ENCODE peak calls at places on chromosome 2, in six cellular contexts. One of them, this sample, is unnamed.

GRCh38 chr2:201668402-201668801 is 25.1 kb upstream of the TMEM237 start:
- DNase-seq in activated naive CD4-positive, alpha-beta T cell treated with anti-CD3 and anti-CD28 coated beads, Interleukin-2, amount 10 ng/mL, durations not matched to agents 7 days and 5 days: no peak
- DNase-seq in GM18507: no peak
- DNase-seq in NCI-H1105: no peak
- DNase-seq in iris pigment epithelial cell: no peak
- DNase-seq in retinal pigment epithelial cell: no peak
- DNase-seq in this sample: no peak

GRCh38 chr2:24307961-24308360 is 52.4 kb downstream of the ITSN2 start:
- DNase-seq in activated naive CD4-positive, alpha-beta T cell treated with anti-CD3 and anti-CD28 coated beads, Interleukin-2, amount 10 ng/mL, durations not matched to agents 7 days and 5 days: no peak
- DNase-seq in GM18507: no peak
- DNase-seq in NCI-H1105: no peak
- DNase-seq in iris pigment epithelial cell: peak; percentile 16
- DNase-seq in retinal pigment epithelial cell: no peak
- DNase-seq in this sample: no peak

GRCh38 chr2:109526442-109526970 is 87.3 kb downstream of the SEPTIN10 start:
- DNase-seq in activated naive CD4-positive, alpha-beta T cell treated with anti-CD3 and anti-CD28 coated beads, Interleukin-2, amount 10 ng/mL, durations not matched to agents 7 days and 5 days: no peak
- DNase-seq in GM18507: no peak
- DNase-seq in NCI-H1105: no peak
- DNase-seq in iris pigment epithelial cell: no peak
- DNase-seq in retinal pigment epithelial cell: no peak
- DNase-seq in this sample: no peak

GRCh38 chr2:137991078-137991477 is 26.8 kb downstream of the HNMT start:
- DNase-seq in activated naive CD4-positive, alpha-beta T cell treated with anti-CD3 and anti-CD28 coated beads, Interleukin-2, amount 10 ng/mL, durations not matched to agents 7 days and 5 days: no peak
- DNase-seq in GM18507: no peak
- DNase-seq in NCI-H1105: no peak
- DNase-seq in iris pigment epithelial cell: no peak
- DNase-seq in retinal pigment epithelial cell: no peak
- DNase-seq in this sample: no peak

GRCh38 chr2:174666312-174666711 is 68.7 kb upstream of the WIPF1 start:
- DNase-seq in activated naive CD4-positive, alpha-beta T cell treated with anti-CD3 and anti-CD28 coated beads, Interleukin-2, amount 10 ng/mL, durations not matched to agents 7 days and 5 days: no peak
- DNase-seq in GM18507: no peak
- DNase-seq in NCI-H1105: no peak
- DNase-seq in iris pigment epithelial cell: no peak
- DNase-seq in retinal pigment epithelial cell: no peak
- DNase-seq in this sample: no peak

GRCh38 chr2:202716953-202717597 is 82.3 kb downstream of the FAM117B start:
- DNase-seq in activated naive CD4-positive, alpha-beta T cell treated with anti-CD3 and anti-CD28 coated beads, Interleukin-2, amount 10 ng/mL, durations not matched to agents 7 days and 5 days: no peak
- DNase-seq in GM18507: no peak
- DNase-seq in NCI-H1105: no peak
- DNase-seq in iris pigment epithelial cell: no peak
- DNase-seq in retinal pigment epithelial cell: no peak
- DNase-seq in this sample: no peak

GRCh38 chr2:222939208-222939846 is 78.5 kb downstream of the ACSL3 start:
- DNase-seq in activated naive CD4-positive, alpha-beta T cell treated with anti-CD3 and anti-CD28 coated beads, Interleukin-2, amount 10 ng/mL, durations not matched to agents 7 days and 5 days: peak; percentile 80
- DNase-seq in GM18507: no peak
- DNase-seq in NCI-H1105: peak; percentile 38
- DNase-seq in iris pigment epithelial cell: peak; percentile 72
- DNase-seq in retinal pigment epithelial cell: peak; percentile 17
- DNase-seq in this sample: peak; percentile 74

GRCh38 chr2:29262681-29263260 is 147.6 kb downstream of the CLIP4 start:
- DNase-seq in activated naive CD4-positive, alpha-beta T cell treated with anti-CD3 and anti-CD28 coated beads, Interleukin-2, amount 10 ng/mL, durations not matched to agents 7 days and 5 days: no peak
- DNase-seq in GM18507: no peak
- DNase-seq in NCI-H1105: peak; percentile 45
- DNase-seq in iris pigment epithelial cell: no peak
- DNase-seq in retinal pigment epithelial cell: no peak
- DNase-seq in this sample: no peak

GRCh38 chr2:105072039-105072438 is 34.2 kb downstream of the MRPS9 start:
- DNase-seq in activated naive CD4-positive, alpha-beta T cell treated with anti-CD3 and anti-CD28 coated beads, Interleukin-2, amount 10 ng/mL, durations not matched to agents 7 days and 5 days: peak; percentile 34
- DNase-seq in GM18507: no peak
- DNase-seq in NCI-H1105: no peak
- DNase-seq in iris pigment epithelial cell: peak; percentile 9
- DNase-seq in retinal pigment epithelial cell: no peak
- DNase-seq in this sample: no peak